ENCODE peak calls at places on chromosomes 7 and 10, in four cellular contexts. Q is brain microvascular endothelial cell, C is skeletal muscle cell, X is kidney tubule cell. W is an unnamed sample.

GRCh38 chr7:44461387-44461786 is 29.1 kb downstream of the NUDCD3 start:
- DNase-seq in C (no peak), X (peak), Q (peak), W (no peak)

GRCh38 chr7:3075441-3075840 is 31.8 kb upstream of the CARD11 start:
- DNase-seq in Q (no peak), X (no peak), C (no peak), W (no peak)

GRCh38 chr7:7478569-7478968 is 57.1 kb downstream of the COL28A1 start:
- DNase-seq in X (no peak), Q (no peak), C (no peak), W (no peak)

GRCh38 chr10:8137726-8138125 is 83.2 kb downstream of the GATA3 start:
- DNase-seq in C (no peak), Q (no peak), X (no peak), W (no peak)

GRCh38 chr7:150804802-150805201 is 4.2 kb downstream of the TMEM176A start:
- DNase-seq in C (no peak), X (no peak), Q (no peak), W (no peak)

GRCh38 chr10:72883861-72884260 is 9.7 kb upstream of the OIT3 start:
- DNase-seq in C (no peak), Q (no peak), X (no peak), W (no peak)

GRCh38 chr7:3210531-3210930 is 90.5 kb upstream of the SDK1 start:
- DNase-seq in X (no peak), Q (no peak), C (no peak), W (no peak)

GRCh38 chr10:24910574-24910973 is 41.8 kb downstream of the PRTFDC1 start:
- DNase-seq in C (no peak), X (no peak), Q (no peak), W (no peak)

GRCh38 chr10:686155-686931 is 3.1 kb downstream of the DIP2C start:
- DNase-seq in Q (no peak), X (no peak), C (no peak), W (no peak)

GRCh38 chr10:77963901-77964300 is 37.3 kb upstream of the DLG5 start:
- DNase-seq in Q (no peak), X (no peak), C (no peak), W (no peak)

GRCh38 chr10:119542357-119542989 is at the start of gene RGS10:
- DNase-seq in Q (peak), C (no peak), X (peak), W (no peak)

GRCh38 chr7:2495402-2496309 is 19.5 kb upstream of the GRIFIN start:
- DNase-seq in C (no peak), X (no peak), Q (no peak), W (no peak)

GRCh38 chr10:79394631-79395030 is 47.4 kb downstream of the PPIF start:
- DNase-seq in C (no peak), X (no peak), Q (no peak), W (no peak)

GRCh38 chr7:927031-927671 is 27.3 kb downstream of the ADAP1 start:
- DNase-seq in X (no peak), C (no peak), Q (no peak), W (no peak)

GRCh38 chr7:128922496-128923410 is 12.2 kb upstream of the KCP start:
- DNase-seq in C (no peak), Q (no peak), X (no peak), W (no peak)

GRCh38 chr10:56028299-56029132 is 332.5 kb downstream of the ZWINT start:
- DNase-seq in Q (no peak), X (no peak), C (no peak), W (no peak)

GRCh38 chr7:27105161-27106122 is 3.0 kb upstream of the HOXA2 start:
- DNase-seq in Q (no peak), X (peak), C (no peak), W (no peak)

W was measured in astrocyte of the cerebellum.